ENCODE peak calls at places on chromosome 13, in seven cellular contexts. One of them, this sample, is unnamed.

GRCh38 chr13:70347947-70348620 is 239.8 kb upstream of the KLHL1 start:
- DNase-seq in glutamatergic neuron: no peak
- DNase-seq in sigmoid colon: no peak
- DNase-seq in Peyer's patch: no peak
- DNase-seq in progenitor cell of endocrine pancreas: no peak
- DNase-seq in neural crest cell: no peak
- DNase-seq in CD4-positive, alpha-beta T cell: no peak
- DNase-seq in this sample: no peak

GRCh38 chr13:95492044-95492801 is 60.3 kb upstream of the CLDN10 start:
- DNase-seq in glutamatergic neuron: no peak
- DNase-seq in sigmoid colon: no peak
- DNase-seq in Peyer's patch: peak; percentile 84
- DNase-seq in progenitor cell of endocrine pancreas: no peak
- DNase-seq in neural crest cell: no peak
- DNase-seq in CD4-positive, alpha-beta T cell: no peak
- DNase-seq in this sample: no peak

GRCh38 chr13:35388456-35388855 is 88.0 kb downstream of the MAB21L1 start:
- DNase-seq in glutamatergic neuron: no peak
- DNase-seq in sigmoid colon: no peak
- DNase-seq in Peyer's patch: no peak
- DNase-seq in progenitor cell of endocrine pancreas: no peak
- DNase-seq in neural crest cell: no peak
- DNase-seq in CD4-positive, alpha-beta T cell: no peak
- DNase-seq in this sample: no peak

GRCh38 chr13:30892966-30893365 is 13.1 kb upstream of the MEDAG start:
- DNase-seq in glutamatergic neuron: peak; percentile 73
- DNase-seq in sigmoid colon: no peak
- DNase-seq in Peyer's patch: no peak
- DNase-seq in progenitor cell of endocrine pancreas: peak; percentile 21
- DNase-seq in neural crest cell: peak; percentile 47
- DNase-seq in CD4-positive, alpha-beta T cell: no peak
- DNase-seq in this sample: no peak

GRCh38 chr13:108681986-108682562 is 52.7 kb downstream of the MYO16 start:
- DNase-seq in glutamatergic neuron: no peak
- DNase-seq in sigmoid colon: no peak
- DNase-seq in Peyer's patch: no peak
- DNase-seq in progenitor cell of endocrine pancreas: no peak
- DNase-seq in neural crest cell: no peak
- DNase-seq in CD4-positive, alpha-beta T cell: no peak
- DNase-seq in this sample: no peak

GRCh38 chr13:100636441-100636840 is 38.2 kb downstream of the TMTC4 start:
- DNase-seq in glutamatergic neuron: no peak
- DNase-seq in sigmoid colon: no peak
- DNase-seq in Peyer's patch: no peak
- DNase-seq in progenitor cell of endocrine pancreas: no peak
- DNase-seq in neural crest cell: no peak
- DNase-seq in CD4-positive, alpha-beta T cell: no peak
- DNase-seq in this sample: no peak

GRCh38 chr13:73261739-73262216 is 203.0 kb downstream of the KLF5 start:
- DNase-seq in glutamatergic neuron: no peak
- DNase-seq in sigmoid colon: no peak
- DNase-seq in Peyer's patch: no peak
- DNase-seq in progenitor cell of endocrine pancreas: no peak
- DNase-seq in neural crest cell: no peak
- DNase-seq in CD4-positive, alpha-beta T cell: no peak
- DNase-seq in this sample: no peak

GRCh38 chr13:20340759-20341161 is 108.6 kb upstream of the GJB6 start:
- DNase-seq in glutamatergic neuron: no peak
- DNase-seq in sigmoid colon: no peak
- DNase-seq in Peyer's patch: no peak
- DNase-seq in progenitor cell of endocrine pancreas: no peak
- DNase-seq in neural crest cell: no peak
- DNase-seq in CD4-positive, alpha-beta T cell: no peak
- DNase-seq in this sample: no peak

GRCh38 chr13:21583496-21583895 is 20.5 kb downstream of the MICU2 start:
- DNase-seq in glutamatergic neuron: no peak
- DNase-seq in sigmoid colon: no peak
- DNase-seq in Peyer's patch: no peak
- DNase-seq in progenitor cell of endocrine pancreas: no peak
- DNase-seq in neural crest cell: no peak
- DNase-seq in CD4-positive, alpha-beta T cell: no peak
- DNase-seq in this sample: no peak

GRCh38 chr13:47252627-47253026 is 355.8 kb upstream of the HTR2A start:
- DNase-seq in glutamatergic neuron: no peak
- DNase-seq in sigmoid colon: no peak
- DNase-seq in Peyer's patch: no peak
- DNase-seq in progenitor cell of endocrine pancreas: no peak
- DNase-seq in neural crest cell: no peak
- DNase-seq in CD4-positive, alpha-beta T cell: no peak
- DNase-seq in this sample: no peak

GRCh38 chr13:39876258-39876657 is 220.8 kb downstream of the COG6 start:
- DNase-seq in glutamatergic neuron: no peak
- DNase-seq in sigmoid colon: no peak
- DNase-seq in Peyer's patch: no peak
- DNase-seq in progenitor cell of endocrine pancreas: no peak
- DNase-seq in neural crest cell: no peak
- DNase-seq in CD4-positive, alpha-beta T cell: no peak
- DNase-seq in this sample: no peak

GRCh38 chr13:77513719-77514335 is 21.7 kb upstream of the SCEL start:
- DNase-seq in glutamatergic neuron: no peak
- DNase-seq in sigmoid colon: no peak
- DNase-seq in Peyer's patch: no peak
- DNase-seq in progenitor cell of endocrine pancreas: no peak
- DNase-seq in neural crest cell: no peak
- DNase-seq in CD4-positive, alpha-beta T cell: no peak
- DNase-seq in this sample: no peak

GRCh38 chr13:39353988-39354387 is 249.0 kb downstream of the LHFPL6 start:
- DNase-seq in glutamatergic neuron: no peak
- DNase-seq in sigmoid colon: no peak
- DNase-seq in Peyer's patch: no peak
- DNase-seq in progenitor cell of endocrine pancreas: no peak
- DNase-seq in neural crest cell: no peak
- DNase-seq in CD4-positive, alpha-beta T cell: no peak
- DNase-seq in this sample: no peak

GRCh38 chr13:106649495-106649894 is 81.6 kb upstream of the ARGLU1 start:
- DNase-seq in glutamatergic neuron: no peak
- DNase-seq in sigmoid colon: no peak
- DNase-seq in Peyer's patch: peak; percentile 58
- DNase-seq in progenitor cell of endocrine pancreas: no peak
- DNase-seq in neural crest cell: no peak
- DNase-seq in CD4-positive, alpha-beta T cell: no peak
- DNase-seq in this sample: no peak

GRCh38 chr13:84032116-84032515 is 149.8 kb upstream of the SLITRK1 start:
- DNase-seq in glutamatergic neuron: no peak
- DNase-seq in sigmoid colon: no peak
- DNase-seq in Peyer's patch: no peak
- DNase-seq in progenitor cell of endocrine pancreas: no peak
- DNase-seq in neural crest cell: no peak
- DNase-seq in CD4-positive, alpha-beta T cell: no peak
- DNase-seq in this sample: no peak

GRCh38 chr13:24161010-24161775 is 673 bp downstream of the SPATA13 start:
- DNase-seq in glutamatergic neuron: no peak
- DNase-seq in sigmoid colon: peak; percentile 73
- DNase-seq in Peyer's patch: peak; percentile 62
- DNase-seq in progenitor cell of endocrine pancreas: no peak
- DNase-seq in neural crest cell: no peak
- DNase-seq in CD4-positive, alpha-beta T cell: no peak
- DNase-seq in this sample: no peak

GRCh38 chr13:93118081-93118615 is 108.5 kb upstream of the GPC6 start:
- DNase-seq in glutamatergic neuron: no peak
- DNase-seq in sigmoid colon: no peak
- DNase-seq in Peyer's patch: no peak
- DNase-seq in progenitor cell of endocrine pancreas: no peak
- DNase-seq in neural crest cell: no peak
- DNase-seq in CD4-positive, alpha-beta T cell: no peak
- DNase-seq in this sample: no peak

GRCh38 chr13:77492982-77493381 is 42.5 kb upstream of the SCEL start:
- DNase-seq in glutamatergic neuron: no peak
- DNase-seq in sigmoid colon: no peak
- DNase-seq in Peyer's patch: no peak
- DNase-seq in progenitor cell of endocrine pancreas: no peak
- DNase-seq in neural crest cell: no peak
- DNase-seq in CD4-positive, alpha-beta T cell: no peak
- DNase-seq in this sample: no peak

GRCh38 chr13:66948910-66949309 is 281.2 kb downstream of the PCDH9 start:
- DNase-seq in glutamatergic neuron: no peak
- DNase-seq in sigmoid colon: no peak
- DNase-seq in Peyer's patch: no peak
- DNase-seq in progenitor cell of endocrine pancreas: no peak
- DNase-seq in neural crest cell: no peak
- DNase-seq in CD4-positive, alpha-beta T cell: no peak
- DNase-seq in this sample: no peak

GRCh38 chr13:102369303-102369702 is 32.5 kb downstream of the FGF14 start:
- DNase-seq in glutamatergic neuron: no peak
- DNase-seq in sigmoid colon: no peak
- DNase-seq in Peyer's patch: no peak
- DNase-seq in progenitor cell of endocrine pancreas: no peak
- DNase-seq in neural crest cell: no peak
- DNase-seq in CD4-positive, alpha-beta T cell: no peak
- DNase-seq in this sample: no peak

GRCh38 chr13:27264181-27264580 is 6.4 kb upstream of the RASL11A start:
- DNase-seq in glutamatergic neuron: no peak
- DNase-seq in sigmoid colon: no peak
- DNase-seq in Peyer's patch: no peak
- DNase-seq in progenitor cell of endocrine pancreas: no peak
- DNase-seq in neural crest cell: no peak
- DNase-seq in CD4-positive, alpha-beta T cell: no peak
- DNase-seq in this sample: no peak

DNA sequence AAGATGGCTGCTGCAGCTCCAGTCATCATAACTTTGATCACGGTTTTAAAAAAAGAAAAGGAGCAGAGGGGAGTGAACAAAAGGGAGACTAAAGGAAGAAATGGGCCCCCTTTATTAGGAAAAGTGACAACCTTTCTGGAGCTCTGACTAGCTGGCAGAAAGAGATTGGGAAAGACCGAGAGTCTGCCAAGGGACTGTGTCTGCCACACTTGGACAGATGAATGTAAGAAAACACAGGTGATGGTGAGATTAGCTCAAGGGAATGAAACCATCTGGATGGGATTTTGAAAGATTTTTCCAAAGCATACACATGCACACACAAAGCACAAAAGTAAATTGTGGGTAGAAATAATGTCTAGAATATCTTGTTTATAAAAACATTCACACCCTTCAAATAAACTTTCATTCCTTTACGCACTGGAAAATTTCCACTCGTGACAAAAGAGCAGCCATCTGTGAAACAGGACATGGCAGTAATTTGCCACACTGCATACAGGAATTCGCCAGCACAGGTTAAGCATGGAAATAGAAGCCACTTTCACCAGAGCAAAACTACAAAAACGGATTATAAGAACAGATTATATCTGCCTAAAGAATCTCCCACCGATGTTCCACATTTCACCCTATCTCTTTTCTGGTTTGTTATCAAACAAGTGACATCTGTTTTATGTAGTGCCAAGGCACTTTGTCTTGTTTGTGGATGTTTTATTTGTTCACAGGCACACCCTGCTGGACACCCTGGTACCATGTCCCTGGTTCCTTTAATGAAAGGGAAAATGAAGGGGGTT is 819.5 kb downstream of the DIAPH3 start:
- DNase-seq in glutamatergic neuron: no peak
- DNase-seq in sigmoid colon: no peak
- DNase-seq in Peyer's patch: no peak
- DNase-seq in progenitor cell of endocrine pancreas: no peak
- DNase-seq in neural crest cell: no peak
- DNase-seq in CD4-positive, alpha-beta T cell: no peak
- DNase-seq in this sample: no peak
- TF ChIP-seq CTCF in glutamatergic neuron: no peak
- TF ChIP-seq CTCF in sigmoid colon: no peak
- TF ChIP-seq CTCF in Peyer's patch: no peak
- TF ChIP-seq CTCF in progenitor cell of endocrine pancreas: no peak
- TF ChIP-seq CTCF in neural crest cell: no peak
- TF ChIP-seq CTCF in CD4-positive, alpha-beta T cell: no peak
- TF ChIP-seq CTCF in this sample: no peak

DNA sequence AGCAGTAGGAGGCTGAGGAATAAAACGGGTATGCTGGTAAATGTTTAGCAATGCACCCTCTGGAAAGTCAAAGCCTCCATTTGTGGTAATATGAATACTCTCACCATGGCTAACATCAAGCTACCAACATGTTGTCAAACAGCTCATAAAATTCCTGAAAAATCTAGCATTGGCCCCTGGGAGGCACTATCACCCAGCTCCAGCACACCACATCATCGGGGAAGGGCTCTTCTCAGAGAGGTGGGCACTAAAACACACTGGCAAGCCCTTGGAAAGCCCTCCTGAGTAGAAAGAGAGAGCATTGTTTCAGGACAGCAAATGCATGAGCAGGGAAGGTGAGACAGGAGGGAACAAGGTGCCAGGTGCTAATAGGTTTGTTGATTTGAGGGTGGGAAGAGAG is 53.9 kb upstream of the FLT1 start:
- DNase-seq in glutamatergic neuron: no peak
- DNase-seq in sigmoid colon: no peak
- DNase-seq in Peyer's patch: no peak
- DNase-seq in progenitor cell of endocrine pancreas: no peak
- DNase-seq in neural crest cell: no peak
- DNase-seq in CD4-positive, alpha-beta T cell: no peak
- DNase-seq in this sample: no peak
- TF ChIP-seq CTCF in glutamatergic neuron: no peak
- TF ChIP-seq CTCF in sigmoid colon: no peak
- TF ChIP-seq CTCF in Peyer's patch: no peak
- TF ChIP-seq CTCF in progenitor cell of endocrine pancreas: no peak
- TF ChIP-seq CTCF in neural crest cell: no peak
- TF ChIP-seq CTCF in CD4-positive, alpha-beta T cell: no peak
- TF ChIP-seq CTCF in this sample: no peak

GRCh38 chr13:44680746-44681355 is 104.7 kb upstream of the TSC22D1 start:
- DNase-seq in glutamatergic neuron: no peak
- DNase-seq in sigmoid colon: no peak
- DNase-seq in Peyer's patch: no peak
- DNase-seq in progenitor cell of endocrine pancreas: no peak
- DNase-seq in neural crest cell: no peak
- DNase-seq in CD4-positive, alpha-beta T cell: no peak
- DNase-seq in this sample: no peak
- TF ChIP-seq CTCF in glutamatergic neuron: no peak
- TF ChIP-seq CTCF in sigmoid colon: no peak
- TF ChIP-seq CTCF in Peyer's patch: no peak
- TF ChIP-seq CTCF in progenitor cell of endocrine pancreas: no peak
- TF ChIP-seq CTCF in neural crest cell: no peak
- TF ChIP-seq CTCF in CD4-positive, alpha-beta T cell: no peak
- TF ChIP-seq CTCF in this sample: no peak

GRCh38 chr13:33015791-33016323 is 366 bp upstream of the KL start:
- DNase-seq in glutamatergic neuron: peak; percentile 20
- DNase-seq in sigmoid colon: no peak
- DNase-seq in Peyer's patch: peak; percentile 50
- DNase-seq in progenitor cell of endocrine pancreas: no peak
- DNase-seq in neural crest cell: no peak
- DNase-seq in CD4-positive, alpha-beta T cell: no peak
- DNase-seq in this sample: peak; percentile 71

GRCh38 chr13:33015275-33015674 is 948 bp upstream of the KL start:
- DNase-seq in glutamatergic neuron: no peak
- DNase-seq in sigmoid colon: no peak
- DNase-seq in Peyer's patch: no peak
- DNase-seq in progenitor cell of endocrine pancreas: no peak
- DNase-seq in neural crest cell: no peak
- DNase-seq in CD4-positive, alpha-beta T cell: no peak
- DNase-seq in this sample: no peak

GRCh38 chr13:33016414-33017409 is at the start of gene KL:
- DNase-seq in glutamatergic neuron: peak; percentile 45
- DNase-seq in sigmoid colon: peak; percentile 75
- DNase-seq in Peyer's patch: no peak
- DNase-seq in progenitor cell of endocrine pancreas: peak; percentile 22
- DNase-seq in neural crest cell: peak; percentile 17
- DNase-seq in CD4-positive, alpha-beta T cell: no peak
- DNase-seq in this sample: no peak

GRCh38 chr13:33018886-33019285 is 2.7 kb downstream of the KL start:
- DNase-seq in glutamatergic neuron: no peak
- DNase-seq in sigmoid colon: no peak
- DNase-seq in Peyer's patch: no peak
- DNase-seq in progenitor cell of endocrine pancreas: no peak
- DNase-seq in neural crest cell: no peak
- DNase-seq in CD4-positive, alpha-beta T cell: no peak
- DNase-seq in this sample: no peak

GRCh38 chr13:33017410-33017929 is 1.2 kb downstream of the KL start:
- DNase-seq in glutamatergic neuron: no peak
- DNase-seq in sigmoid colon: peak; percentile 84
- DNase-seq in Peyer's patch: peak; percentile 53
- DNase-seq in progenitor cell of endocrine pancreas: no peak
- DNase-seq in neural crest cell: peak; percentile 18
- DNase-seq in CD4-positive, alpha-beta T cell: no peak
- DNase-seq in this sample: no peak
- TF ChIP-seq CTCF in glutamatergic neuron: peak; percentile 39
- TF ChIP-seq CTCF in sigmoid colon: peak; percentile 22
- TF ChIP-seq CTCF in Peyer's patch: peak; percentile 59
- TF ChIP-seq CTCF in progenitor cell of endocrine pancreas: peak; percentile 54
- TF ChIP-seq CTCF in neural crest cell: peak; percentile 66
- TF ChIP-seq CTCF in CD4-positive, alpha-beta T cell: no peak
- TF ChIP-seq CTCF in this sample: peak; percentile 72